ENCODE peak calls at places on chromosome 5, in seven cellular contexts. Z is retina; Y is astrocyte of the cerebellum; D is NCI-H748 treated with DMSO at 0.1 percent for 48 hours; H is MV-4-11; E is stimulated activated CD4-positive, alpha-beta T cell treated with anti-CD3 and anti-CD28 coated beads, Interleukin-12 subunit alpha, Interleukin-12 subunit beta, amount 100 ng/mL, for 4 hours; G is substantia nigra. P is an unnamed sample.

GRCh38 chr5:74865293-74865798 is 841 bp downstream of the FAM169A start:
- DNase-seq in H (no peak), D (no peak), E (peak), Z (no peak), G (no peak), Y (no peak), P (no peak)

GRCh38 chr5:150904479-150905311 is at the start of gene ZNF300:
- DNase-seq in Y (peak), E (peak), Z (peak), H (no peak), D (peak), G (peak), P (peak)

GRCh38 chr5:174329738-174330137 is 284.2 kb downstream of the NSG2 start:
- DNase-seq in E (no peak), G (no peak), Y (peak), D (no peak), H (no peak), Z (no peak), P (no peak)

GRCh38 chr5:149492781-149493180 is 58.5 kb downstream of the CSNK1A1 start:
- DNase-seq in G (no peak), Y (no peak), Z (no peak), E (no peak), H (no peak), D (no peak), P (no peak)

GRCh38 chr5:168163966-168164365 is 127.5 kb upstream of the WWC1 start:
- DNase-seq in Z (no peak), E (no peak), G (no peak), Y (peak), D (no peak), H (no peak), P (peak)

GRCh38 chr5:137580030-137580429 is 80.9 kb upstream of the SPOCK1 start:
- DNase-seq in H (peak), D (no peak), Z (no peak), Y (no peak), G (no peak), E (no peak), P (no peak)

GRCh38 chr5:59171131-59171530 is 588.3 kb downstream of the RAB3C start:
- DNase-seq in E (no peak), D (no peak), Z (no peak), G (no peak), H (no peak), Y (no peak), P (no peak)

GRCh38 chr5:78699565-78700143 is 51.1 kb upstream of the LHFPL2 start:
- DNase-seq in H (peak), Z (peak), Y (peak), G (no peak), D (no peak), E (no peak), P (peak)

GRCh38 chr5:37703841-37704241 is 136.0 kb downstream of the GDNF start:
- DNase-seq in Y (no peak), Z (no peak), G (no peak), E (no peak), H (no peak), D (no peak), P (no peak)

GRCh38 chr5:111197523-111197922 is 26.7 kb upstream of the CAMK4 start:
- DNase-seq in D (no peak), G (peak), Y (no peak), Z (no peak), H (no peak), E (no peak), P (peak)

GRCh38 chr5:1211701-1212100 is 10.3 kb downstream of the SLC6A19 start:
- DNase-seq in H (no peak), Z (no peak), G (no peak), E (no peak), Y (no peak), D (no peak), P (no peak)

GRCh38 chr5:155021858-155022257 is 8.3 kb downstream of the KIF4B start:
- DNase-seq in D (no peak), Z (no peak), G (no peak), Y (no peak), E (no peak), H (no peak), P (no peak)

GRCh38 chr5:172768573-172769323 is 2.2 kb downstream of the DUSP1 start:
- DNase-seq in H (no peak), G (no peak), D (no peak), Z (no peak), E (no peak), Y (no peak), P (peak)

GRCh38 chr5:67591491-67591890 is 394.9 kb upstream of the CD180 start:
- DNase-seq in Y (no peak), G (no peak), Z (no peak), E (no peak), D (no peak), H (no peak), P (no peak)

GRCh38 chr5:32193591-32193990 is 19.5 kb upstream of the GOLPH3 start:
- DNase-seq in Z (no peak), G (no peak), H (peak), D (peak), E (no peak), Y (peak), P (peak)

GRCh38 chr5:177132504-177133118 is 962 bp upstream of the NSD1 start:
- DNase-seq in H (no peak), E (no peak), D (no peak), Z (peak), G (no peak), Y (no peak), P (peak)

GRCh38 chr5:126414874-126415502 is 8.2 kb upstream of the GRAMD2B start:
- DNase-seq in E (no peak), Y (peak), G (no peak), D (no peak), H (no peak), Z (no peak), P (no peak)

GRCh38 chr5:8905021-8905420 is 640.9 kb downstream of the SEMA5A start:
- DNase-seq in G (no peak), H (no peak), Y (peak), Z (no peak), E (no peak), D (peak), P (peak)

GRCh38 chr5:78251663-78252284 is 42.7 kb downstream of the AP3B1 start:
- DNase-seq in G (no peak), Z (no peak), Y (no peak), H (no peak), D (no peak), E (no peak), P (no peak)

GRCh38 chr5:64147849-64148441 is 17.7 kb upstream of the RNF180 start:
- DNase-seq in H (no peak), D (peak), E (no peak), Z (peak), Y (peak), G (no peak), P (peak)

GRCh38 chr5:139468421-139468931 is 2.3 kb upstream of the SMIM33 start:
- DNase-seq in D (no peak), H (peak), E (no peak), Y (no peak), Z (no peak), G (no peak), P (peak)

GRCh38 chr5:132046915-132047314 is 13.5 kb upstream of the IL3 start:
- DNase-seq in D (no peak), Y (no peak), G (no peak), E (no peak), H (no peak), Z (no peak), P (no peak)

GRCh38 chr5:121485261-121485660 is 366.4 kb upstream of the FTMT start:
- DNase-seq in D (no peak), E (no peak), H (no peak), Y (no peak), G (no peak), Z (no peak), P (no peak)

GRCh38 chr5:23314827-23315226 is 192.6 kb upstream of the PRDM9 start:
- DNase-seq in G (no peak), H (no peak), D (no peak), E (no peak), Z (no peak), Y (peak), P (no peak)

GRCh38 chr5:108919591-108920326 is 172.1 kb downstream of the FER start:
- DNase-seq in Z (no peak), H (no peak), E (no peak), G (no peak), Y (no peak), D (no peak), P (no peak)

GRCh38 chr5:80736730-80737129 is 81.9 kb upstream of the DHFR start:
- DNase-seq in E (no peak), Y (no peak), H (no peak), D (no peak), G (no peak), Z (no peak), P (no peak)

GRCh38 chr5:139639619-139640431 is 8.3 kb upstream of the CXXC5 start:
- DNase-seq in Y (no peak), E (no peak), G (peak), D (no peak), H (peak), Z (peak), P (no peak)

GRCh38 chr5:17304282-17304681 is 86.9 kb downstream of the BASP1 start:
- DNase-seq in Z (no peak), D (no peak), Y (no peak), G (no peak), E (no peak), H (peak), P (no peak)

GRCh38 chr5:132103969-132104391 is 30.4 kb downstream of the CSF2 start:
- DNase-seq in D (no peak), E (no peak), Y (no peak), Z (no peak), H (peak), G (no peak), P (no peak)

GRCh38 chr5:54965806-54966205 is 19.6 kb downstream of the ESM1 start:
- DNase-seq in H (no peak), G (no peak), E (no peak), D (no peak), Y (no peak), Z (no peak), P (no peak)

GRCh38 chr5:141149812-141150211 is at the start of gene PCDHB6:
- DNase-seq in G (no peak), Z (peak), H (peak), D (peak), E (no peak), Y (no peak), P (no peak)

GRCh38 chr5:74848553-74849025 is 17.6 kb downstream of the FAM169A start:
- DNase-seq in Z (peak), D (no peak), H (no peak), Y (no peak), E (no peak), G (no peak), P (no peak)

GRCh38 chr5:169583101-169583423 is 511 bp upstream of the SPDL1 start:
- DNase-seq in G (no peak), Z (no peak), H (no peak), D (no peak), E (no peak), Y (no peak), P (no peak)

GRCh38 chr5:120817044-120817985 is 353.2 kb downstream of the PRR16 start:
- DNase-seq in E (no peak), G (no peak), Y (no peak), D (no peak), H (no peak), Z (no peak), P (no peak)

GRCh38 chr5:74015716-74016115 is 389.7 kb downstream of the ARHGEF28 start:
- DNase-seq in Z (no peak), D (no peak), H (no peak), Y (no peak), E (no peak), G (no peak), P (no peak)

GRCh38 chr5:127203818-127204217 is 86.8 kb upstream of the MEGF10 start:
- DNase-seq in G (no peak), Y (peak), H (peak), Z (no peak), E (no peak), D (no peak), P (no peak)

GRCh38 chr5:147989239-147989638 is 74.5 kb upstream of the SPINK5 start:
- DNase-seq in D (no peak), G (no peak), H (no peak), Y (no peak), Z (no peak), E (no peak), P (no peak)